ENCODE peak calls at places on chromosomes 11 and 22, in ten cellular contexts. N is A549, R is tibial nerve, D is heart left ventricle, E is ovary, F is breast epithelium, O is transverse colon, M is esophagus muscularis mucosa, S is spleen, U is adrenal gland. J is an unnamed sample.

GRCh38 chr11:8871283-8871775 is 39.7 kb upstream of the AKIP1 start:
- DNase-seq in N (peak; percentile 73), R (peak; percentile 52), D (peak; percentile 77), E (peak; percentile 88), F (peak; percentile 54), O (peak; percentile 57), M (no peak), S (no peak), U (peak; percentile 60), J (peak; percentile 23)

GRCh38 chr22:19878461-19879247 is 24.0 kb upstream of the GNB1L start:
- DNase-seq in N (no peak), R (peak; percentile 11), D (no peak), E (peak; percentile 13), F (peak; percentile 33), O (no peak), M (no peak), S (peak; percentile 47), U (peak; percentile 11), J (no peak)

GRCh38 chr11:69680688-69681087 is 5.5 kb upstream of the LTO1 start:
- DNase-seq in N (no peak), R (no peak), D (no peak), E (no peak), F (no peak), O (no peak), M (no peak), S (peak; percentile 37), U (no peak), J (no peak)

GRCh38 chr11:134578807-134579708 is 167.0 kb upstream of the B3GAT1 start:
- DNase-seq in N (no peak), R (no peak), D (no peak), E (no peak), F (peak; percentile 10), O (peak; percentile 35), M (peak; percentile 79), S (no peak), U (no peak), J (peak; percentile 39)

GRCh38 chr11:134730596-134731538 is 318.8 kb upstream of the B3GAT1 start:
- DNase-seq in N (no peak), R (no peak), D (no peak), E (no peak), F (no peak), O (no peak), M (no peak), S (no peak), U (no peak), J (no peak)

GRCh38 chr11:74238243-74238642 is 67.2 kb downstream of the PPME1 start:
- DNase-seq in N (no peak), R (no peak), D (no peak), E (no peak), F (no peak), O (no peak), M (no peak), S (no peak), U (no peak), J (no peak)

GRCh38 chr11:72229925-72230763 is 5.6 kb downstream of the INPPL1 start:
- DNase-seq in N (no peak), R (no peak), D (no peak), E (no peak), F (peak; percentile 43), O (no peak), M (no peak), S (peak; percentile 72), U (peak; percentile 19), J (peak; percentile 39)

GRCh38 chr11:110438017-110438416 is 8.3 kb downstream of the FDX1 start:
- DNase-seq in N (no peak), R (no peak), D (no peak), E (no peak), F (no peak), O (no peak), M (no peak), S (no peak), U (no peak), J (no peak)

GRCh38 chr11:69080361-69080973 is 31.7 kb downstream of the TPCN2 start:
- DNase-seq in N (peak; percentile 40), R (no peak), D (no peak), E (no peak), F (no peak), O (no peak), M (no peak), S (no peak), U (no peak), J (no peak)

GRCh38 chr11:44178381-44178780 is 82.9 kb downstream of the EXT2 start:
- DNase-seq in N (no peak), R (no peak), D (no peak), E (no peak), F (no peak), O (no peak), M (no peak), S (no peak), U (no peak), J (no peak)

GRCh38 chr11:108235192-108235591 is 12.3 kb downstream of the ATM start:
- DNase-seq in N (no peak), R (no peak), D (no peak), E (no peak), F (no peak), O (no peak), M (no peak), S (no peak), U (no peak), J (no peak)

GRCh38 chr22:36328635-36329216 is 59.0 kb downstream of the MYH9 start:
- DNase-seq in N (peak; percentile 68), R (no peak), D (peak; percentile 85), E (peak; percentile 76), F (peak; percentile 78), O (peak; percentile 56), M (no peak), S (peak; percentile 85), U (peak; percentile 83), J (no peak)

GRCh38 chr11:108319541-108320145 is 96.8 kb downstream of the ATM start:
- DNase-seq in N (no peak), R (no peak), D (no peak), E (no peak), F (no peak), O (no peak), M (no peak), S (no peak), U (no peak), J (no peak)

GRCh38 chr22:31272522-31273446 is 19.5 kb downstream of the PIK3IP1 start:
- DNase-seq in N (peak; percentile 59), R (no peak), D (no peak), E (peak; percentile 70), F (no peak), O (peak; percentile 56), M (no peak), S (no peak), U (peak; percentile 67), J (no peak)

GRCh38 chr11:120759046-120759445 is 247.5 kb downstream of the GRIK4 start:
- DNase-seq in N (no peak), R (no peak), D (no peak), E (no peak), F (no peak), O (no peak), M (peak; percentile 83), S (no peak), U (no peak), J (no peak)
- TF ChIP-seq POLR2A in N (no peak), R (no peak), D (no peak), E (no peak), F (no peak), O (no peak), M (no peak), S (no peak), U (no peak), J (no peak)

DNA sequence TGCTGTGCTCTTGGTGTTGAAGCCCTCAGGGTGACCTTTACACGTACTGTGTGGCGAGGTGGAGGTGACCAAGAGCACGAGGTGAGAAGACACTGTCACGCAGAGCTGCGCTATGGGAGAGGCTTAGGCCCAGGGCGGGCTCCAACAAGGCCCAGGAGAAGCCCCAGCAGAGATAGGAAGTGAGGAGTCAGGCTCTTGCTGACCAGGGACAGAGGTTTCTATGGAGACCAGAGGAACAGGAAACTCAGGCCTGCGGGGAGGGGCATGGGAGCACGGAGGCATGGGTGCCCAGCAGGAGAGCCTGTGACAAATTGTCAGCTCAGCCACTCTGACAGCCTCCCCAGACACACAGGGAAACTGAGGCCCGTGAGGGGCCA is 15.8 kb downstream of the DGKZ start:
- DNase-seq in N (peak; percentile 40), R (no peak), D (peak; percentile 87), E (no peak), F (peak; percentile 77), O (no peak), M (no peak), S (peak; percentile 90), U (peak; percentile 72), J (peak; percentile 56)
- H3K4me3 ChIP-seq in N (no peak overlapping the region), R (peak overlapping the region; percentile 12), D (peak overlapping the region; percentile 51), E (no peak overlapping the region), F (no peak overlapping the region), O (no peak overlapping the region), M (peak overlapping the region; percentile 53), S (no peak overlapping the region), U (no peak overlapping the region), J (no peak overlapping the region)

DNA sequence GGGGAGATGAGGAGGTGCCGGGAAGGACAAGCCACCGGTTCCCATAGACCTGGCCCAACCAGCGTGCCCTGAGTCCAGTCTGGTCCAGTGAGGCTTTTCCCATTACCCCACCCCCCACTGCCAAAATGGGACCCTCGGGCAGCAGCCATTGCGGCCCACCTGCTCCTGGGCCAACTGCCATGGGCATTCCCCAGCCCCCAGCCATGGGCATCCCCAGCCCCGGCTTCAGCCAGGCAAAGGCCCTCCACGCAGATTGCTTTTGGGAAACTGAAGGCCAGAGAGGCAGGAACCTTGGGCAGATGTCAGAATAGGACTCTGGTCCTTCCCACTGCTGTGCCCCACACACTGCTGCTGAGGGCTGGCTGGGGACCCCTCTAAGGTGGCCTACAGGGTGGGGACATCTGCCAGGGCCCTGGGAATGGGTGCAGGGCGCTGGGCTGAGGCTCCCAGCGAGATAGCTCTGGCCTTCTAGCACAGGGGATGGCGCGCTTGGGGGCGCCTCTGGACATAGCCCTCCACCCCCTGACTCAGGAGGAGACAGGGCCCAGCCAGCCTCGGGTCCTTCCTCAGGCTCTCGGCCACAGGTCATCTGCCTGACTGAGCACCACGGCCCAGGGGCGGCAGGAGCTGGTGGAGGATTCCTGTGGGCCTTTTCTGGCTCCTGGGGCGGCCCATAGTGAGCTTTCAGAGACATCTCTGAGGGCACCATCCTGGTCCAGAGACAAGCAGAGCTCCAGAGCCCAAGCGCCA is 4.9 kb downstream of the PIM3 start:
- DNase-seq in N (no peak), R (peak; percentile 10), D (no peak), E (peak; percentile 29), F (peak; percentile 49), O (peak; percentile 16), M (no peak), S (peak; percentile 82), U (peak; percentile 30), J (peak; percentile 42)
- H3K27ac ChIP-seq in N (no peak overlapping the region), R (peak overlapping the region; percentile 37), D (peak overlapping the region; percentile 82), E (peak overlapping the region; percentile 20), F (peak overlapping the region; percentile 90), O (peak overlapping the region; percentile 94), M (peak overlapping the region; percentile 94), S (peak overlapping the region; percentile 97), U (peak overlapping the region; percentile 94), J (peak overlapping the region; percentile 88)

DNA sequence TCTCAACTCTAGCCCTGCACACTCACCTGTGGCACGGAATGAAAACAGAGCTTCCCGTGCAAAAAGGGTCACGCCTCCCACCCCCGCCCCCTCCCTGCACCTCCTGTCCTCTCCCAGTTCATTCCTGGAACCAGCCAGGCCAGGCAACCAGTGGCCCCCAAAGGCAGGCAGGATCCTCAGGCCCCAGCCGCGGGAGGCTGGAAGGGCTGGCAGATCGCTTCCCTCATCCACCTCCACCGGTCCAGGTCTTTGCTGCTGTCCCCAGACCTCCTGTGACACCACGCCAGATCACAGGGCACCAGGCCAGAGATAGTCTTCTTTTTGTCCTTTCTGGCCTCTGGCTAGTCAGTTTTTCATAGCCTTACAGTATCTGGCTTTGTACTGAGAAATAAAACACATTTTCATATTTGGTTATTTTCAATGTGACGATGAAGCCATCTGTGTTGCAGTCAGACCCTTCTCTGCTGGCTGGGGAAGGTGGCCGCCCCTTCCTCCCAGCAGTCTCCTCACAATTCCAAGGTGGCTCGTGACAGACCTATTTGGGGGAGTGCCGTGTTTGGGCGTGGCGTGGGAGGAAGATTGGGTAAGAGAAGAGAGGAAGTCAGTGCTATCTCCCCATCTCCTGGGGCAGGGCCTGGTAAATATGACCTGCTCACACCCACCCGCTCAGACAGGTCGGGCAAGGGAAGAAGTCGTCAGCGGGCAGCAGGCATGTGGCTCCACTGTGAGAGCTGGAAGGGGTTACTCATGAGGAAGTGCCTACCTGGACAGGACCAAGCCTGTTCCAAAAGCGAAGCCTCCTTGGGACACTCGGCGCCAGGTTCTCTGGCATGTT is 9.1 kb downstream of the SSH3 start:
- DNase-seq in N (peak; percentile 57), R (no peak), D (no peak), E (no peak), F (peak; percentile 82), O (peak; percentile 85), M (no peak), S (peak; percentile 83), U (peak; percentile 16), J (no peak)
- TF ChIP-seq POLR2A in N (no peak), R (no peak), D (no peak), E (no peak), F (no peak), O (peak; percentile 55), M (no peak), S (no peak), U (no peak), J (no peak)